ENCODE peak calls at places on chromosomes 1 and 21, in eight cellular contexts. C is mammary epithelial cell, A is IMR-90, E is H9, O is adipocyte, Z is MM.1S, N is mesendoderm, G is PC-3. T is an unnamed sample.

GRCh38 chr1:205144751-205145150 is 23.0 kb upstream of the RBBP5 start:
- DNase-seq in G (peak; percentile 19), A (peak; percentile 79), E (no peak), Z (no peak), N (no peak), C (no peak), O (peak; percentile 76), T (no peak)

GRCh38 chr1:85078903-85079302 is 30.6 kb upstream of the MCOLN3 start:
- DNase-seq in A (peak; percentile 17), Z (no peak), N (peak; percentile 24), C (no peak), G (peak; percentile 33), O (peak; percentile 58), E (no peak), T (no peak)

GRCh38 chr21:32306021-32306780 is 7.5 kb downstream of the MRAP start:
- DNase-seq in A (no peak), E (peak; percentile 96), N (peak; percentile 96), Z (no peak), C (no peak), G (no peak), O (no peak), T (peak; percentile 14)

GRCh38 chr1:222413436-222413835 is 134.5 kb downstream of the HHIPL2 start:
- DNase-seq in C (no peak), A (peak; percentile 53), N (no peak), G (no peak), O (peak; percentile 67), E (no peak), Z (no peak), T (no peak)

GRCh38 chr1:211697356-211697755 is 21.9 kb upstream of the NEK2 start:
- DNase-seq in A (no peak), C (no peak), N (no peak), E (no peak), O (no peak), Z (no peak), G (no peak), T (no peak)

GRCh38 chr1:63920154-63921117 is 146.6 kb downstream of the ROR1 start:
- DNase-seq in A (peak; percentile 89), Z (peak; percentile 5), N (peak; percentile 37), O (peak; percentile 61), E (no peak), G (peak; percentile 86), C (peak; percentile 85), T (no peak)

GRCh38 chr1:7387053-7387861 is 383.8 kb upstream of the VAMP3 start:
- DNase-seq in E (peak; percentile 16), C (peak; percentile 11), A (no peak), N (no peak), Z (no peak), O (no peak), G (peak; percentile 71), T (peak; percentile 6)

GRCh38 chr1:72635719-72636118 is 353.4 kb upstream of the NEGR1 start:
- DNase-seq in G (peak; percentile 30), Z (no peak), O (peak; percentile 20), C (peak; percentile 41), A (no peak), N (no peak), E (no peak), T (no peak)

GRCh38 chr1:244318078-244318477 is 133.6 kb downstream of the ADSS2 start:
- DNase-seq in N (no peak), C (no peak), O (no peak), Z (no peak), E (no peak), A (no peak), G (no peak), T (no peak)

GRCh38 chr1:11563560-11564069 is 84.7 kb downstream of the DISP3 start:
- DNase-seq in O (peak; percentile 24), N (peak; percentile 97), A (no peak), C (peak; percentile 74), G (no peak), Z (peak; percentile 58), E (no peak), T (no peak)

GRCh38 chr1:167171286-167171929 is 49.3 kb upstream of the POU2F1 start:
- DNase-seq in O (no peak), G (peak; percentile 44), E (no peak), A (no peak), C (peak; percentile 76), N (peak; percentile 46), Z (no peak), T (no peak)

GRCh38 chr1:39001516-39002389 is 10.7 kb downstream of the AKIRIN1 start:
- DNase-seq in C (peak; percentile 37), E (peak; percentile 70), N (no peak), A (no peak), O (no peak), Z (no peak), G (no peak), T (no peak)

GRCh38 chr1:206784471-206784903 is 12.2 kb upstream of the IL10 start:
- DNase-seq in C (no peak), Z (peak; percentile 97), E (no peak), A (no peak), O (no peak), G (no peak), N (no peak), T (no peak)

GRCh38 chr1:215393476-215393875 is 173.6 kb upstream of the KCTD3 start:
- DNase-seq in E (no peak), A (no peak), N (no peak), O (no peak), C (no peak), G (no peak), Z (no peak), T (no peak)

GRCh38 chr1:29655945-29656866 is 419.9 kb downstream of the PTPRU start:
- DNase-seq in E (peak; percentile 57), Z (no peak), N (peak; percentile 52), O (no peak), A (peak; percentile 16), C (no peak), G (peak; percentile 42), T (peak; percentile 13)

GRCh38 chr1:206898089-206898908 is 1.1 kb downstream of the IL24 start:
- DNase-seq in G (peak; percentile 89), A (peak; percentile 71), O (peak; percentile 83), N (no peak), C (peak; percentile 47), Z (no peak), E (no peak), T (no peak)

GRCh38 chr21:38985423-38986378 is 180.0 kb downstream of the ETS2 start:
- DNase-seq in E (no peak), C (peak; percentile 93), G (no peak), A (peak; percentile 93), N (no peak), Z (no peak), O (peak; percentile 98), T (peak; percentile 48)

GRCh38 chr1:182561432-182561831 is 27.6 kb downstream of the RNASEL start:
- DNase-seq in E (no peak), G (no peak), N (no peak), O (no peak), A (no peak), C (no peak), Z (no peak), T (no peak)

GRCh38 chr1:99979071-99979470 is 9.3 kb downstream of the SLC35A3 start:
- DNase-seq in G (no peak), A (no peak), N (no peak), E (no peak), Z (no peak), O (no peak), C (no peak), T (no peak)

GRCh38 chr21:42400525-42400924 is 3.2 kb upstream of the UBASH3A start:
- DNase-seq in C (peak; percentile 57), Z (no peak), G (peak; percentile 23), A (peak; percentile 11), E (no peak), O (peak; percentile 4), N (peak; percentile 37), T (no peak)

GRCh38 chr1:2539312-2539907 is 9.3 kb upstream of the HES5 start:
- DNase-seq in Z (no peak), E (peak; percentile 79), N (peak; percentile 62), A (no peak), O (no peak), C (no peak), G (peak; percentile 47), T (no peak)

GRCh38 chr21:37688952-37689659 is 227.2 kb downstream of the KCNJ6 start:
- DNase-seq in N (no peak), G (no peak), Z (no peak), E (no peak), C (no peak), A (no peak), O (no peak), T (no peak)

GRCh38 chr1:179353546-179353945 is 12.2 kb upstream of the AXDND1 start:
- DNase-seq in Z (no peak), N (no peak), C (peak; percentile 21), O (peak; percentile 81), E (no peak), G (no peak), A (peak; percentile 80), T (no peak)

GRCh38 chr21:36288651-36289243 is 31.2 kb upstream of the MORC3 start:
- DNase-seq in G (no peak), C (peak; percentile 15), A (peak; percentile 51), N (no peak), Z (no peak), E (no peak), O (no peak), T (no peak)

DNA sequence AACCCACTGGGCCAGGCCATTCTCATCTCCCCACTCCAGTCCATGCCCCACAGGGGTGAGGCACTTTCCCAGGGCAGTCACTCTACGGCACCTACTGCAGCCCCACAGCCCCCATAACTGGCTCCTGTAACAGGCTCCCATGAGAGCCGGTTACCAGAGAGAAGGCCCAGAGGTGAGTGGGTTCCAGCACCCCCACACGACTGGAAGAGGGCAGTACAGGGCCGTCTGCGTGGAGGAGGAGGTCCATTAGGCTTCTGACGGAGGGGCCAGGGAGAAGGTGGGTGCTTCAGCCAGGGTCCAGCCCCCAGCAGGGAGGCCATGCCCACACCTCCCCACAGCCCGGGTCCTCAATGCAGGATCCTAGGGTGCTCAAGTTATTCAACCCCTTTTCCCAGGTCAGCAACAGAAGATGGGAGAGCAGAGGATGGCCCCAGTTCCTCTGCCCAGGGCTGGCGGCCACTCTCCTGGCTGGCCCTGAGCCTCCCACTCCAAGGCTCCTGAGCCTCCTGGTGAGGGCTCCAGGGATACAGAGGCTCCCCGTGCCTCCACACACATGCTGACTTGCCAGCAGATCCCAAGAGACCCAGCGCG is 1.6 kb downstream of the ACAP3 start:
- DNase-seq in E (peak; percentile 55), O (peak; percentile 45), A (peak; percentile 27), Z (no peak), N (peak; percentile 54), C (no peak), G (no peak), T (no peak)
- H3K9ac ChIP-seq in E (no peak overlapping the region), O (peak overlapping the region; percentile 89), A (peak overlapping the region; percentile 91), Z (no peak overlapping the region), N (peak overlapping the region; percentile 62), C (no peak overlapping the region), G (no peak overlapping the region), T (peak overlapping the region; percentile 65)

GRCh38 chr1:112431038-112431437 is 35.0 kb downstream of the CTTNBP2NL start:
- DNase-seq in N (no peak), Z (no peak), A (no peak), O (no peak), G (no peak), E (no peak), C (no peak), T (no peak)
- H3K9ac ChIP-seq in N (no peak overlapping the region), Z (no peak overlapping the region), A (no peak overlapping the region), O (no peak overlapping the region), G (no peak overlapping the region), E (no peak overlapping the region), C (no peak overlapping the region), T (no peak overlapping the region)

GRCh38 chr1:36166136-36166535 is 10.2 kb downstream of the MAP7D1 start:
- DNase-seq in Z (no peak), N (no peak), O (no peak), C (no peak), E (no peak), G (no peak), A (no peak), T (no peak)
- H3K9ac ChIP-seq in Z (no peak overlapping the region), N (no peak overlapping the region), O (peak overlapping the region; percentile 17), C (peak overlapping the region; percentile 32), E (no peak overlapping the region), G (no peak overlapping the region), A (no peak overlapping the region), T (no peak overlapping the region)

GRCh38 chr1:5690291-5690690 is 301.9 kb downstream of the NPHP4 start:
- DNase-seq in E (no peak), N (peak; percentile 77), O (no peak), G (no peak), A (no peak), C (no peak), Z (no peak), T (no peak)
- H3K9ac ChIP-seq in E (no peak overlapping the region), N (no peak overlapping the region), O (no peak overlapping the region), G (no peak overlapping the region), A (no peak overlapping the region), C (no peak overlapping the region), Z (no peak overlapping the region), T (no peak overlapping the region)